ENCODE peak calls at places on chromosome 5, in four cellular contexts. One of them, this sample, is unnamed.
A peak's percentile ranks its signal among the peaks of the same experiment; 100 is the strongest.

GRCh38 chr5:14489643-14490042 is 91.9 kb upstream of the OTULINL start:
- DNase-seq in HepG2: no peak
- DNase-seq in GM12878: no peak
- DNase-seq in H1: no peak
- DNase-seq in this sample: no peak

GRCh38 chr5:138352722-138353549 is 451 bp downstream of the KDM3B start:
- DNase-seq in H1: no peak
- DNase-seq in GM12878: no peak
- DNase-seq in HepG2: peak; percentile 26
- DNase-seq in this sample: peak; percentile 28

GRCh38 chr5:5941486-5941885 is 436.9 kb downstream of the MED10 start:
- DNase-seq in H1: no peak
- DNase-seq in GM12878: no peak
- DNase-seq in HepG2: no peak
- DNase-seq in this sample: no peak

GRCh38 chr5:80565330-80565729 is 4.8 kb downstream of the ANKRD34B start:
- DNase-seq in GM12878: no peak
- DNase-seq in H1: no peak
- DNase-seq in HepG2: no peak
- DNase-seq in this sample: no peak

GRCh38 chr5:60372786-60373185 is 327.2 kb downstream of the DEPDC1B start:
- DNase-seq in H1: no peak
- DNase-seq in GM12878: no peak
- DNase-seq in HepG2: peak; percentile 33
- DNase-seq in this sample: no peak

GRCh38 chr5:179906795-179907569 is 715 bp downstream of the TBC1D9B start:
- DNase-seq in GM12878: no peak
- DNase-seq in HepG2: no peak
- DNase-seq in H1: no peak
- DNase-seq in this sample: peak; percentile 53

GRCh38 chr5:11814373-11814772 is 89.9 kb downstream of the CTNND2 start:
- DNase-seq in HepG2: no peak
- DNase-seq in GM12878: no peak
- DNase-seq in H1: no peak
- DNase-seq in this sample: no peak

GRCh38 chr5:86837610-86838009 is 219.9 kb downstream of the COX7C start:
- DNase-seq in H1: no peak
- DNase-seq in GM12878: no peak
- DNase-seq in HepG2: no peak
- DNase-seq in this sample: no peak

GRCh38 chr5:176736271-176736965 is 73.9 kb upstream of the UNC5A start:
- DNase-seq in GM12878: no peak
- DNase-seq in H1: no peak
- DNase-seq in HepG2: no peak
- DNase-seq in this sample: no peak

GRCh38 chr5:135141303-135142268 is 107.6 kb upstream of the PITX1 start:
- DNase-seq in GM12878: no peak
- DNase-seq in HepG2: peak; percentile 74
- DNase-seq in H1: no peak
- DNase-seq in this sample: no peak

GRCh38 chr5:161406880-161407279 is 139.6 kb downstream of the GABRB2 start:
- DNase-seq in GM12878: no peak
- DNase-seq in H1: no peak
- DNase-seq in HepG2: no peak
- DNase-seq in this sample: no peak

GRCh38 chr5:17127743-17128231 is 89.6 kb upstream of the BASP1 start:
- DNase-seq in GM12878: no peak
- DNase-seq in H1: no peak
- DNase-seq in HepG2: no peak
- DNase-seq in this sample: no peak

GRCh38 chr5:135308752-135309151 is 90.3 kb downstream of the MACROH2A1 start:
- DNase-seq in GM12878: no peak
- DNase-seq in H1: no peak
- DNase-seq in HepG2: peak; percentile 78
- DNase-seq in this sample: no peak

GRCh38 chr5:1441166-1441865 is 3.9 kb downstream of the SLC6A3 start:
- DNase-seq in H1: no peak
- DNase-seq in HepG2: no peak
- DNase-seq in GM12878: no peak
- DNase-seq in this sample: no peak

GRCh38 chr5:98721231-98721928 is 52.1 kb upstream of the RGMB start:
- DNase-seq in H1: no peak
- DNase-seq in GM12878: no peak
- DNase-seq in HepG2: no peak
- DNase-seq in this sample: no peak

GRCh38 chr5:18141260-18141659 is 507.0 kb downstream of the TAF11L14 start:
- DNase-seq in GM12878: no peak
- DNase-seq in HepG2: no peak
- DNase-seq in H1: no peak
- DNase-seq in this sample: no peak

GRCh38 chr5:90968319-90968718 is 409.7 kb downstream of the ADGRV1 start:
- DNase-seq in HepG2: no peak
- DNase-seq in GM12878: no peak
- DNase-seq in H1: no peak
- DNase-seq in this sample: no peak

GRCh38 chr5:168528521-168529360 is at the start of gene FBLL1:
- DNase-seq in H1: no peak
- DNase-seq in HepG2: peak; percentile 19
- DNase-seq in GM12878: no peak
- DNase-seq in this sample: peak; percentile 48

GRCh38 chr5:127011151-127011550 is 19.2 kb downstream of the MARCHF3 start:
- DNase-seq in H1: no peak
- DNase-seq in HepG2: no peak
- DNase-seq in GM12878: no peak
- DNase-seq in this sample: no peak

GRCh38 chr5:133744030-133744645 is 131.8 kb upstream of the FSTL4 start:
- DNase-seq in HepG2: no peak
- DNase-seq in GM12878: no peak
- DNase-seq in H1: no peak
- DNase-seq in this sample: no peak

GRCh38 chr5:111229126-111229525 is 4.9 kb downstream of the CAMK4 start:
- DNase-seq in GM12878: no peak
- DNase-seq in HepG2: no peak
- DNase-seq in H1: no peak
- DNase-seq in this sample: no peak

GRCh38 chr5:170287532-170287931 is 10.0 kb downstream of the LCP2 start:
- DNase-seq in HepG2: no peak
- DNase-seq in GM12878: no peak
- DNase-seq in H1: no peak
- DNase-seq in this sample: no peak

GRCh38 chr5:6714221-6715041 is 1.2 kb downstream of the TENT4A start:
- DNase-seq in GM12878: no peak
- DNase-seq in HepG2: no peak
- DNase-seq in H1: no peak
- DNase-seq in this sample: peak; percentile 20

GRCh38 chr5:18745591-18745987 is 1111.3 kb downstream of the TAF11L14 start:
- DNase-seq in H1: no peak
- DNase-seq in GM12878: no peak
- DNase-seq in HepG2: peak; percentile 0
- DNase-seq in this sample: no peak

GRCh38 chr5:154092356-154092755 is 53.6 kb downstream of the MFAP3 start:
- DNase-seq in HepG2: no peak
- DNase-seq in GM12878: no peak
- DNase-seq in H1: no peak
- DNase-seq in this sample: no peak

GRCh38 chr5:78537821-78538220 is 110.8 kb downstream of the LHFPL2 start:
- DNase-seq in HepG2: peak; percentile 22
- DNase-seq in H1: no peak
- DNase-seq in GM12878: no peak
- DNase-seq in this sample: peak; percentile 49

GRCh38 chr5:171405615-171406014 is 13.8 kb upstream of the FGF18 start:
- DNase-seq in GM12878: no peak
- DNase-seq in H1: no peak
- DNase-seq in HepG2: no peak
- DNase-seq in this sample: peak; percentile 23

GRCh38 chr5:67160985-67161384 is 35.6 kb downstream of the CD180 start:
- DNase-seq in GM12878: no peak
- DNase-seq in H1: no peak
- DNase-seq in HepG2: no peak
- DNase-seq in this sample: no peak

GRCh38 chr5:126967808-126968466 is 62.4 kb downstream of the MARCHF3 start:
- DNase-seq in HepG2: no peak
- DNase-seq in GM12878: no peak
- DNase-seq in H1: no peak
- DNase-seq in this sample: no peak

GRCh38 chr5:170538970-170539586 is 35.3 kb downstream of the KCNIP1 start:
- DNase-seq in GM12878: no peak
- DNase-seq in H1: no peak
- DNase-seq in HepG2: no peak
- DNase-seq in this sample: no peak

GRCh38 chr5:41794478-41794877 is 75.7 kb downstream of the OXCT1 start:
- DNase-seq in H1: no peak
- DNase-seq in GM12878: no peak
- DNase-seq in HepG2: peak; percentile 3
- DNase-seq in this sample: no peak

GRCh38 chr5:58261605-58262004 is 198.3 kb downstream of the PLK2 start:
- DNase-seq in GM12878: no peak
- DNase-seq in H1: no peak
- DNase-seq in HepG2: no peak
- DNase-seq in this sample: no peak

GRCh38 chr5:42168091-42168670 is 243.1 kb downstream of the FBXO4 start:
- DNase-seq in H1: no peak
- DNase-seq in GM12878: no peak
- DNase-seq in HepG2: no peak
- DNase-seq in this sample: no peak

GRCh38 chr5:112779531-112779930 is 41.8 kb downstream of the APC start:
- DNase-seq in GM12878: no peak
- DNase-seq in HepG2: no peak
- DNase-seq in H1: no peak
- DNase-seq in this sample: no peak

GRCh38 chr5:134989291-134989830 is 21.7 kb downstream of the CATSPER3 start:
- DNase-seq in HepG2: no peak
- DNase-seq in GM12878: no peak
- DNase-seq in H1: no peak
- DNase-seq in this sample: no peak

GRCh38 chr5:150247726-150248125 is 41.8 kb downstream of the CAMK2A start:
- DNase-seq in GM12878: no peak
- DNase-seq in H1: no peak
- DNase-seq in HepG2: no peak
- DNase-seq in this sample: no peak
- TF ChIP-seq SUZ12 in GM12878: no peak
- TF ChIP-seq SUZ12 in H1: no peak
- TF ChIP-seq SUZ12 in HepG2: no peak
- TF ChIP-seq SUZ12 in this sample: no peak

GRCh38 chr5:96668725-96669124 is 6.5 kb downstream of the CAST start:
- DNase-seq in H1: no peak
- DNase-seq in HepG2: no peak
- DNase-seq in GM12878: no peak
- DNase-seq in this sample: no peak
- TF ChIP-seq SP1 in H1: no peak
- TF ChIP-seq SP1 in HepG2: no peak
- TF ChIP-seq SP1 in GM12878: no peak
- TF ChIP-seq SP1 in this sample: no peak

GRCh38 chr5:119049824-119050449 is 20.9 kb upstream of the DMXL1 start:
- DNase-seq in HepG2: no peak
- DNase-seq in H1: no peak
- DNase-seq in GM12878: no peak
- DNase-seq in this sample: no peak

GRCh38 chr5:119054082-119054481 is 16.8 kb upstream of the DMXL1 start:
- DNase-seq in H1: no peak
- DNase-seq in HepG2: no peak
- DNase-seq in GM12878: no peak
- DNase-seq in this sample: no peak

GRCh38 chr5:119048246-119048645 is 22.6 kb upstream of the DMXL1 start:
- DNase-seq in H1: no peak
- DNase-seq in GM12878: no peak
- DNase-seq in HepG2: no peak
- DNase-seq in this sample: no peak
- TF ChIP-seq SUZ12 in H1: no peak
- TF ChIP-seq SUZ12 in GM12878: no peak
- TF ChIP-seq SUZ12 in HepG2: no peak
- TF ChIP-seq SUZ12 in this sample: no peak

DNA sequence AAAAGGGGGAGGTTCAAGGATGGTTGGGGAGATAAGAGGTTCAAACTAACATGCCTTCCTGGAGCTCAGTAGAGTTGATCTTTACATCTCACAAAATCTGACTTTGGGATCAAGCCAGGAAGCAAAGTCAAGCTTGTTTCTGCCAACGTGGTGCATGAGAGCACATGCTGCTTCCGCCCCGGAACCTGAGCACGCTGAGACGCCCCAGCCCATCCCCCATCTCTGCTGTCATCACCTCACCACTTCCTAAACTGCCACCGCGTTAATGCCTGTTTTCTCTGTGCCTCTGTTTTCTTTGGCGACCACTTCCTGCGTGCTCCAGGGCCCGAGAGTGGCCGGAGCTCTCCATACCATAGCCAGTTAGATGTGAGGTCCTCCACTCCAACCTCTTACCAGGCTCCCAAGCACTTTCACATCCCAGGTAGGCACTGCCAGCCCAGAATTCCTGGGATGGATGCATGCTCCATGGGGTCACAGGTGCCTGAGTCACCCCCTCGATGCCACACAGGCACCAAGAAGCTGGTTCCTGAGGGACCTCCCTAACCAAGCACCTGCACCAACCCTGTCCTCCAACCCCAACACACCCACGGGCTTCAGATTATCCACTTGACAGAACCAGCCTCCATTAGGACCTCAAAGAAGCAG is 31.2 kb upstream of the AFAP1L1 start:
- DNase-seq in HepG2: no peak
- DNase-seq in GM12878: no peak
- DNase-seq in H1: no peak
- DNase-seq in this sample: no peak
- TF ChIP-seq SP1 in HepG2: no peak
- TF ChIP-seq SP1 in GM12878: no peak
- TF ChIP-seq SP1 in H1: no peak
- TF ChIP-seq SP1 in this sample: no peak

GRCh38 chr5:116922532-116922931 is 347.9 kb upstream of the SEMA6A start:
- DNase-seq in GM12878: peak; percentile 41
- DNase-seq in HepG2: no peak
- DNase-seq in H1: no peak
- DNase-seq in this sample: no peak

GRCh38 chr5:116923344-116923743 is 348.7 kb upstream of the SEMA6A start:
- DNase-seq in H1: no peak
- DNase-seq in GM12878: no peak
- DNase-seq in HepG2: no peak
- DNase-seq in this sample: no peak
- TF ChIP-seq SUZ12 in H1: no peak
- TF ChIP-seq SUZ12 in GM12878: no peak
- TF ChIP-seq SUZ12 in HepG2: no peak
- TF ChIP-seq SUZ12 in this sample: no peak